ENCODE peak calls at places on chromosomes 4 and X, in seven cellular contexts. P is amygdala, O is H1, S is MCF 10A, C is aorta, L is NCI-H187, V is dermis blood vessel endothelial cell. K is an unnamed sample.

GRCh38 chrX:136202889-136203288 is 48.3 kb downstream of the MAP7D3 start:
- DNase-seq in P (no peak), O (no peak), S (peak), C (no peak), L (no peak), V (no peak), K (no peak)

GRCh38 chr4:177185151-177185550 is 124.5 kb upstream of the NEIL3 start:
- DNase-seq in P (no peak), O (no peak), S (no peak), C (no peak), L (no peak), V (no peak), K (no peak)

GRCh38 chr4:187270154-187270553 is 546.5 kb upstream of the FAT1 start:
- DNase-seq in P (no peak), O (no peak), S (no peak), C (no peak), L (no peak), V (no peak), K (no peak)

GRCh38 chrX:40008841-40009461 is 88.8 kb downstream of the BCOR start:
- DNase-seq in P (peak), O (peak), S (no peak), C (peak), L (no peak), V (peak), K (no peak)

GRCh38 chrX:153866302-153867019 is 19.5 kb downstream of the L1CAM start:
- DNase-seq in P (no peak), O (no peak), S (no peak), C (no peak), L (no peak), V (no peak), K (no peak)

GRCh38 chr4:123588631-123589223 is 192.1 kb downstream of the SPRY1 start:
- DNase-seq in P (no peak), O (no peak), S (no peak), C (no peak), L (no peak), V (no peak), K (no peak)

GRCh38 chr4:80202190-80202711 is 4.9 kb downstream of the PRDM8 start:
- DNase-seq in P (peak), O (peak), S (no peak), C (peak), L (peak), V (peak), K (no peak)

GRCh38 chrX:154529206-154529612 is 13.2 kb upstream of the FAM3A start:
- DNase-seq in P (no peak), O (no peak), S (no peak), C (no peak), L (no peak), V (no peak), K (no peak)

GRCh38 chr4:81523672-81524436 is 52.1 kb upstream of the RASGEF1B start:
- DNase-seq in P (peak), O (no peak), S (no peak), C (no peak), L (no peak), V (no peak), K (no peak)

GRCh38 chr4:16067515-16067914 is 16.3 kb downstream of the PROM1 start:
- DNase-seq in P (peak), O (no peak), S (no peak), C (no peak), L (no peak), V (no peak), K (no peak)